ENCODE peak calls at places on chromosomes 6 and 20, in four cellular contexts. R is Peyer's patch; Y is tibial artery; H is CD8-positive, alpha-beta T cell. W is an unnamed sample.

GRCh38 chr6:52522151-52522626 is 54.7 kb downstream of the TRAM2 start:
- DNase-seq in H (no peak), Y (peak; percentile 89), R (no peak), W (peak; percentile 61)

GRCh38 chr6:149334682-149335160 is 17.2 kb downstream of the TAB2 start:
- DNase-seq in R (no peak), Y (no peak), H (no peak), W (no peak)

GRCh38 chr6:77264970-77265369 is 198.3 kb downstream of the HTR1B start:
- DNase-seq in Y (no peak), H (no peak), R (no peak), W (no peak)

GRCh38 chr6:150169609-150170008 is 26.8 kb downstream of the PPP1R14C start:
- DNase-seq in Y (no peak), H (no peak), R (no peak), W (no peak)

GRCh38 chr20:50408526-50409364 is 101.4 kb upstream of the PTPN1 start:
- DNase-seq in Y (no peak), R (no peak), H (no peak), W (no peak)

GRCh38 chr6:106076139-106076538 is 10.0 kb upstream of the PRDM1 start:
- DNase-seq in R (no peak), Y (no peak), H (no peak), W (no peak)

GRCh38 chr6:16163066-16163465 is 34.2 kb downstream of the MYLIP start:
- DNase-seq in H (no peak), Y (no peak), R (no peak), W (no peak)

GRCh38 chr6:161407581-161407980 is 133.7 kb upstream of the AGPAT4 start:
- DNase-seq in H (no peak), Y (no peak), R (no peak), W (no peak)

GRCh38 chr6:44117397-44118128 is 9.7 kb downstream of the MRPL14 start:
- DNase-seq in H (no peak), Y (no peak), R (no peak), W (no peak)

GRCh38 chr6:163391983-163392382 is 22.5 kb upstream of the QKI start:
- DNase-seq in Y (no peak), H (no peak), R (no peak), W (no peak)

GRCh38 chr6:109073344-109074235 is 21.1 kb downstream of the SESN1 start:
- DNase-seq in H (peak; percentile 51), R (no peak), Y (no peak), W (no peak)

GRCh38 chr6:98054453-98054852 is 771.4 kb upstream of the MMS22L start:
- DNase-seq in Y (no peak), H (no peak), R (no peak), W (no peak)

GRCh38 chr20:58763076-58763475 is 70.5 kb downstream of the NPEPL1 start:
- DNase-seq in H (no peak), R (no peak), Y (no peak), W (no peak)

GRCh38 chr6:148328876-148329567 is 13.6 kb upstream of the SASH1 start:
- DNase-seq in H (no peak), Y (no peak), R (no peak), W (no peak)
- H3K4me1 ChIP-seq in H (no peaks in the 10 kb centered on the region), Y (peaks cover 15% of the 10 kb centered on the region), R (no peaks in the 10 kb centered on the region), W (peaks cover 18% of the 10 kb centered on the region)

GRCh38 chr20:21515300-21516179 is 1.7 kb upstream of the NKX2-2 start:
- DNase-seq in R (no peak), Y (no peak), H (no peak), W (no peak)

GRCh38 chr20:21514553-21515251 is 838 bp upstream of the NKX2-2 start:
- DNase-seq in Y (no peak), R (no peak), H (no peak), W (no peak)

GRCh38 chr20:21513181-21513663 is 642 bp downstream of the NKX2-2 start:
- DNase-seq in Y (no peak), H (no peak), R (no peak), W (no peak)

GRCh38 chr20:21512634-21513180 is 1.2 kb downstream of the NKX2-2 start:
- DNase-seq in R (no peak), Y (no peak), H (no peak), W (no peak)

DNA sequence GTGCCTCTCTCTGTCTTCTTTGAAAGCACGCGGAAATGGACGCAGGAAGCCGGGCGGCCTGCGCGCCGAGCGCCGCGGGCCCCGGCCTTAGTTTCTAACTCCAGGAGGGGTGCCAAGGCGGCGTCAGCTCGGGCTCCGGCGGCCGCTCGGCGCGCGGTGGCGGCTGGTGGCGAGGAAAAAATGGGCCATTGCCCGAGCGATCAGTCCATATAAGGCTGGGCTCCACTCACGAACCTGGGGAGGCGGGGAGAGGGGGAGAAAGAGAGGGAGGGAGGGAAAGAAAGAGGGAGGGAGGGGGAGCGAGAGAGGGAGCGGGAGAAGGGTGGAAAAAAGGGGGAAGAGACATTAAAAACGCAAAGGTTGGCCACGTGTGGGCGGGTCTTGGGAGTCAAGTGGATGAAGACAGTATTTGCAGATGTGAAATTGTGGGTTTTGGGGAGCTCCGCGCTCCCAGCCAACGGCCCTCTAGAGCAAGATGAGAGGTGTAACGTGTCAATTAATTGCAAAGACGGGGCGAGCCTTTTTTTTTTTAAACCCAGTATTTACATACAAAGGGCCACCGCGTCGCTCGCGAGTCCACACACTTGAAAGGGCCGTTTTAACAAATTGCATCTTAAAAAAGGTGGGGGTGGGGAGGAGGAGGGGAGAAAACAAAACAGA is at the start of gene NKX2-2:
- DNase-seq in R (no peak), H (no peak), Y (no peak), W (no peak)
- H3K4me1 ChIP-seq in R (peaks cover 16% of the 10 kb centered on the region), H (peaks cover 70% of the 10 kb centered on the region), Y (peaks cover 74% of the 10 kb centered on the region), W (peaks cover 84% of the 10 kb centered on the region)

GRCh38 chr6:169798764-169799473 is 47.5 kb downstream of the ERMARD start:
- DNase-seq in H (no peak), R (no peak), Y (no peak), W (no peak)
- H3K4me1 ChIP-seq in H (peaks cover 13% of the 10 kb centered on the region), R (no peaks in the 10 kb centered on the region), Y (no peaks in the 10 kb centered on the region), W (no peaks in the 10 kb centered on the region)

DNA sequence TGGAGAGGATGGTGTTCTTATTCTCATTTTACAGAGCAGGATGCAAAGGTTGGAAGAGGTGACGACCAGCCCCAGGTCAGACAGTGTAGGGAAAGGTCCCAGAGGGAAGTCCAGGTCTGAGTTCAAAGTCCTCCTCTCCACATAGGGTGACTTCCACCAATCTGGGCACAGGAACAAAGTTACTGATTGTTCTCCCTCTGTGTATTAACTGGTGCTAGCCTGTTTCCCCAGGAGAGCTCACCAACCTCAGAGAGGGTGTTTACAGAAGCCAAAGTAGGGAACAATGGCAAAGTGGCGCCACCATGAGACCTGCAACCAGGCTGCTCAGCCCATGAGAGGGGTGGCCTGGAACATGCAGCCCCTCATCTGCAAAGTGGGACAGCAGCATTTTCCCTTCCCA is 16.8 kb upstream of the SIRPB1 start:
- DNase-seq in Y (no peak), R (no peak), H (no peak), W (no peak)
- H3K4me1 ChIP-seq in Y (no peaks in the 10 kb centered on the region), R (no peaks in the 10 kb centered on the region), H (peaks cover 38% of the 10 kb centered on the region), W (no peaks in the 10 kb centered on the region)

GRCh38 chr6:25316626-25317025 is 37.5 kb downstream of the CARMIL1 start:
- DNase-seq in R (no peak), H (no peak), Y (no peak), W (no peak)
- H3K4me1 ChIP-seq in R (no peaks in the 10 kb centered on the region), H (peaks cover 6% of the 10 kb centered on the region), Y (peaks cover 84% of the 10 kb centered on the region), W (peaks cover 33% of the 10 kb centered on the region)

GRCh38 chr6:35054106-35054742 is 86.9 kb downstream of the TCP11 start:
- DNase-seq in H (no peak), Y (no peak), R (no peak), W (no peak)
- H3K4me1 ChIP-seq in H (peaks cover 10% of the 10 kb centered on the region), Y (peaks cover 60% of the 10 kb centered on the region), R (no peaks in the 10 kb centered on the region), W (peaks cover 95% of the 10 kb centered on the region)

DNA sequence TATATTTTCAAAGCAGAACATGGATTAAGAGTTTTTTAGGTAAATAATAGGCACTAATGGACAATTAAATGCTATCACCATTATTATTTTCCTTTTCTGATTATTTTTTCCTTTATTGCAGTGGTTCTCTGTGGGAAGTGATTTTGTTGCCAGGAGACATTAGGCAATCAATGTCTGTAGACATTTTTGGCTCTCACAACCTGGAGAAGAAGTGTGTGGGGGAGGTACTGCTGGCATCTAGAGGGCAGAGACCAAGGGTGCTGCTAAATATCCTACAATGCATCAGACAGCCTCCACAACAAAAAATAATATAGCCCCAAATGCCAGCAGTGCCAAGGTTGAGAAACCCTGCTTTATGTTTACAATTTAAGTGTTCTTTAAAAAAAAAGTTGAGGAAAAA is 8.3 kb downstream of the IFNGR1 start:
- DNase-seq in Y (no peak), H (no peak), R (no peak), W (no peak)
- H3K4me1 ChIP-seq in Y (peaks cover 69% of the 10 kb centered on the region), H (peaks cover 6% of the 10 kb centered on the region), R (no peaks in the 10 kb centered on the region), W (peaks cover 98% of the 10 kb centered on the region)

DNA sequence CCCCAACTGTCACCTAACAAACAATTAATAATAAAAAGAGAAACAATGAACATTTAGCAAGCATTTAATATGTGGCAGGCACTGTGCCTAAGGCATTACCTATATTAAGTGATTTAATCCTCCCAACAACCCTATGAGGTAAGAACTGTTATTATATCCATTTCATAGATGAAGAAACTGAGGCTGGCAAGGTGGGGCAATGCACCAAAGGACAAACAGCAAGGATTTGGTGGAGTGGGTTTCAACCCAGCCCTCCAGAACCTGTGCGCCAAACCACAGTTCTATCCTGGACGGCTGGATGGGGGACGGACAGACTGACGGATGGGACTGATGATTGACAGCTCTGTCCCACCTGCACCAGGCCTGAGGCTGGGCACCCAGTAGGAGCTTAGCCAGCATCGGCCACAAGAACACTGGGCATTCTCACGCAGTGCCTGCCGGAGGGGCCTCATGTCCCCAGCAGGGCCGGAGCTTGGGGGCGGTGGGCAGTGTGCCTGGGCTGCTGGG is 24.6 kb downstream of the NOL4L start:
- DNase-seq in R (no peak), Y (no peak), H (no peak), W (no peak)
- H3K4me1 ChIP-seq in R (no peaks in the 10 kb centered on the region), Y (peaks cover 5% of the 10 kb centered on the region), H (peaks cover 62% of the 10 kb centered on the region), W (no peaks in the 10 kb centered on the region)

DNA sequence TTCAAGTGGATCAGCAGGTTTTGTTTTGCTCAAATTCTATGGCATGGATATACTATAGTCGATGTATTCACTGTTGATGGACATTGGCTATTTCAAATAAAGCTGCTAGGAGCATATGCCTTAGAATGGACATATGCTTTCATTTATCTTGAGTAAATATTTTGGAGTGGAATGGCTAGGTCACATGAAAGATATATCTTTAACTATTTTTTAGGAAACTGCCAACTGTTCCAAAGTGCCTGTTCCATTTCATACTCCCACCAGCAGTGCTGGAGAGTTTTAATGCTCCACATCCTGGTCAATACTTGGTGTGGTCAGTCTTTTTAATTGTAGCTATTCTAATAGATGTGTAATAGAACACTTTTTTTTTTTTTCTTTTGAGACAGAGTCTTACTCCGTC is 81.1 kb upstream of the PIM1 start:
- DNase-seq in Y (no peak), R (no peak), H (no peak), W (no peak)
- H3K4me1 ChIP-seq in Y (peaks cover 4% of the 10 kb centered on the region), R (no peaks in the 10 kb centered on the region), H (no peaks in the 10 kb centered on the region), W (peaks cover 2% of the 10 kb centered on the region)

GRCh38 chr6:158667360-158667981 is 17.6 kb downstream of the SYTL3 start:
- DNase-seq in Y (no peak), H (no peak), R (peak; percentile 59), W (no peak)
- H3K4me1 ChIP-seq in Y (no peaks in the 10 kb centered on the region), H (peaks cover 2% of the 10 kb centered on the region), R (no peaks in the 10 kb centered on the region), W (no peaks in the 10 kb centered on the region)

W was measured in left ventricle myocardium inferior.